ENCODE peak calls at places on chromosome 14, in ten cellular contexts. One of them, this sample, is unnamed. For H3K4me1, the result is how much of the 10 kb centered on the place peaks cover.

GRCh38 chr14:87995500-87996275 is 2.7 kb upstream of the GALC start:
- DNase-seq in endothelial cell of umbilical vein: no peak
- DNase-seq in thoracic aorta: no peak
- DNase-seq in gastrocnemius medialis: no peak
- DNase-seq in OCI-LY7: no peak
- DNase-seq in ovary: no peak
- DNase-seq in psoas muscle: no peak
- DNase-seq in H9: no peak
- DNase-seq in Peyer's patch: no peak
- DNase-seq in A549: no peak
- DNase-seq in this sample: no peak

GRCh38 chr14:68417007-68417659 is 375.7 kb downstream of the ZFP36L1 start:
- DNase-seq in endothelial cell of umbilical vein: no peak
- DNase-seq in thoracic aorta: no peak
- DNase-seq in gastrocnemius medialis: no peak
- DNase-seq in OCI-LY7: no peak
- DNase-seq in ovary: no peak
- DNase-seq in psoas muscle: no peak
- DNase-seq in H9: no peak
- DNase-seq in Peyer's patch: no peak
- DNase-seq in A549: no peak
- DNase-seq in this sample: no peak

GRCh38 chr14:23787436-23787835 is 151.3 kb downstream of the DHRS2 start:
- DNase-seq in endothelial cell of umbilical vein: no peak
- DNase-seq in thoracic aorta: no peak
- DNase-seq in gastrocnemius medialis: no peak
- DNase-seq in OCI-LY7: no peak
- DNase-seq in ovary: no peak
- DNase-seq in psoas muscle: no peak
- DNase-seq in H9: no peak
- DNase-seq in Peyer's patch: no peak
- DNase-seq in A549: no peak
- DNase-seq in this sample: no peak

GRCh38 chr14:56333361-56334279 is 215.4 kb downstream of the PELI2 start:
- DNase-seq in endothelial cell of umbilical vein: peak
- DNase-seq in thoracic aorta: no peak
- DNase-seq in gastrocnemius medialis: no peak
- DNase-seq in OCI-LY7: no peak
- DNase-seq in ovary: no peak
- DNase-seq in psoas muscle: no peak
- DNase-seq in H9: no peak
- DNase-seq in Peyer's patch: no peak
- DNase-seq in A549: peak
- DNase-seq in this sample: peak

GRCh38 chr14:95338436-95338835 is 18.7 kb upstream of the CLMN start:
- DNase-seq in endothelial cell of umbilical vein: no peak
- DNase-seq in thoracic aorta: no peak
- DNase-seq in gastrocnemius medialis: no peak
- DNase-seq in OCI-LY7: no peak
- DNase-seq in ovary: no peak
- DNase-seq in psoas muscle: no peak
- DNase-seq in H9: no peak
- DNase-seq in Peyer's patch: no peak
- DNase-seq in A549: no peak
- DNase-seq in this sample: no peak

GRCh38 chr14:67943947-67944346 is 124.4 kb downstream of the RAD51B start:
- DNase-seq in endothelial cell of umbilical vein: peak
- DNase-seq in thoracic aorta: peak
- DNase-seq in gastrocnemius medialis: peak
- DNase-seq in OCI-LY7: peak
- DNase-seq in ovary: peak
- DNase-seq in psoas muscle: no peak
- DNase-seq in H9: peak
- DNase-seq in Peyer's patch: no peak
- DNase-seq in A549: peak
- DNase-seq in this sample: peak

GRCh38 chr14:51726166-51726899 is 74.6 kb downstream of the FRMD6 start:
- DNase-seq in endothelial cell of umbilical vein: peak
- DNase-seq in thoracic aorta: no peak
- DNase-seq in gastrocnemius medialis: no peak
- DNase-seq in OCI-LY7: no peak
- DNase-seq in ovary: no peak
- DNase-seq in psoas muscle: no peak
- DNase-seq in H9: no peak
- DNase-seq in Peyer's patch: no peak
- DNase-seq in A549: no peak
- DNase-seq in this sample: no peak

GRCh38 chr14:64061706-64062105 is 208.9 kb downstream of the SYNE2 start:
- DNase-seq in endothelial cell of umbilical vein: no peak
- DNase-seq in thoracic aorta: no peak
- DNase-seq in gastrocnemius medialis: no peak
- DNase-seq in OCI-LY7: no peak
- DNase-seq in ovary: no peak
- DNase-seq in psoas muscle: no peak
- DNase-seq in H9: no peak
- DNase-seq in Peyer's patch: no peak
- DNase-seq in A549: no peak
- DNase-seq in this sample: peak

GRCh38 chr14:92637228-92637627 is 111.2 kb downstream of the LGMN start:
- DNase-seq in endothelial cell of umbilical vein: no peak
- DNase-seq in thoracic aorta: no peak
- DNase-seq in gastrocnemius medialis: no peak
- DNase-seq in OCI-LY7: no peak
- DNase-seq in ovary: no peak
- DNase-seq in psoas muscle: no peak
- DNase-seq in H9: peak
- DNase-seq in Peyer's patch: no peak
- DNase-seq in A549: no peak
- DNase-seq in this sample: no peak

GRCh38 chr14:25102788-25103187 is 52.8 kb upstream of the STXBP6 start:
- DNase-seq in endothelial cell of umbilical vein: no peak
- DNase-seq in thoracic aorta: no peak
- DNase-seq in gastrocnemius medialis: no peak
- DNase-seq in OCI-LY7: no peak
- DNase-seq in ovary: no peak
- DNase-seq in psoas muscle: no peak
- DNase-seq in H9: no peak
- DNase-seq in Peyer's patch: no peak
- DNase-seq in A549: no peak
- DNase-seq in this sample: no peak

GRCh38 chr14:81042431-81042830 is 87.0 kb downstream of the TSHR start:
- DNase-seq in endothelial cell of umbilical vein: no peak
- DNase-seq in thoracic aorta: no peak
- DNase-seq in gastrocnemius medialis: no peak
- DNase-seq in OCI-LY7: no peak
- DNase-seq in ovary: no peak
- DNase-seq in psoas muscle: no peak
- DNase-seq in H9: no peak
- DNase-seq in Peyer's patch: no peak
- DNase-seq in A549: no peak
- DNase-seq in this sample: no peak

GRCh38 chr14:35365130-35366047 is 39.2 kb downstream of the NFKBIA start:
- DNase-seq in endothelial cell of umbilical vein: peak
- DNase-seq in thoracic aorta: peak
- DNase-seq in gastrocnemius medialis: peak
- DNase-seq in OCI-LY7: no peak
- DNase-seq in ovary: peak
- DNase-seq in psoas muscle: peak
- DNase-seq in H9: no peak
- DNase-seq in Peyer's patch: peak
- DNase-seq in A549: peak
- DNase-seq in this sample: no peak

GRCh38 chr14:24080888-24081738 is 9.8 kb downstream of the CPNE6 start:
- DNase-seq in endothelial cell of umbilical vein: peak
- DNase-seq in thoracic aorta: no peak
- DNase-seq in gastrocnemius medialis: no peak
- DNase-seq in OCI-LY7: peak
- DNase-seq in ovary: peak
- DNase-seq in psoas muscle: peak
- DNase-seq in H9: peak
- DNase-seq in Peyer's patch: peak
- DNase-seq in A549: peak
- DNase-seq in this sample: no peak

GRCh38 chr14:52222901-52223300 is 44.6 kb upstream of the PTGDR start:
- DNase-seq in endothelial cell of umbilical vein: no peak
- DNase-seq in thoracic aorta: no peak
- DNase-seq in gastrocnemius medialis: no peak
- DNase-seq in OCI-LY7: no peak
- DNase-seq in ovary: no peak
- DNase-seq in psoas muscle: no peak
- DNase-seq in H9: no peak
- DNase-seq in Peyer's patch: no peak
- DNase-seq in A549: no peak
- DNase-seq in this sample: no peak

GRCh38 chr14:38074754-38075153 is 132.9 kb upstream of the SSTR1 start:
- DNase-seq in endothelial cell of umbilical vein: no peak
- DNase-seq in thoracic aorta: no peak
- DNase-seq in gastrocnemius medialis: no peak
- DNase-seq in OCI-LY7: no peak
- DNase-seq in ovary: no peak
- DNase-seq in psoas muscle: no peak
- DNase-seq in H9: no peak
- DNase-seq in Peyer's patch: no peak
- DNase-seq in A549: no peak
- DNase-seq in this sample: no peak
- H3K4me1 ChIP-seq in endothelial cell of umbilical vein: under half
- H3K4me1 ChIP-seq in thoracic aorta: under half
- H3K4me1 ChIP-seq in gastrocnemius medialis: under half
- H3K4me1 ChIP-seq in OCI-LY7: under half
- H3K4me1 ChIP-seq in ovary: under half
- H3K4me1 ChIP-seq in psoas muscle: under half
- H3K4me1 ChIP-seq in H9: under half
- H3K4me1 ChIP-seq in Peyer's patch: under half
- H3K4me1 ChIP-seq in A549: under half
- H3K4me1 ChIP-seq in this sample: under half

GRCh38 chr14:75880512-75880911 is 101.3 kb downstream of the TGFB3 start:
- DNase-seq in endothelial cell of umbilical vein: no peak
- DNase-seq in thoracic aorta: no peak
- DNase-seq in gastrocnemius medialis: no peak
- DNase-seq in OCI-LY7: no peak
- DNase-seq in ovary: no peak
- DNase-seq in psoas muscle: no peak
- DNase-seq in H9: peak
- DNase-seq in Peyer's patch: no peak
- DNase-seq in A549: no peak
- DNase-seq in this sample: no peak
- TF ChIP-seq CTCF in endothelial cell of umbilical vein: no peak
- TF ChIP-seq CTCF in thoracic aorta: no peak
- TF ChIP-seq CTCF in gastrocnemius medialis: no peak
- TF ChIP-seq CTCF in OCI-LY7: peak
- TF ChIP-seq CTCF in ovary: no peak
- TF ChIP-seq CTCF in psoas muscle: peak
- TF ChIP-seq CTCF in H9: peak
- TF ChIP-seq CTCF in Peyer's patch: no peak
- TF ChIP-seq CTCF in A549: no peak
- TF ChIP-seq CTCF in this sample: peak

GRCh38 chr14:61470261-61470953 is 149.0 kb downstream of the PRKCH start:
- DNase-seq in endothelial cell of umbilical vein: peak
- DNase-seq in thoracic aorta: no peak
- DNase-seq in gastrocnemius medialis: no peak
- DNase-seq in OCI-LY7: no peak
- DNase-seq in ovary: no peak
- DNase-seq in psoas muscle: no peak
- DNase-seq in H9: peak
- DNase-seq in Peyer's patch: no peak
- DNase-seq in A549: peak
- DNase-seq in this sample: peak

GRCh38 chr14:61472025-61472672 is 150.8 kb downstream of the PRKCH start:
- DNase-seq in endothelial cell of umbilical vein: peak
- DNase-seq in thoracic aorta: no peak
- DNase-seq in gastrocnemius medialis: no peak
- DNase-seq in OCI-LY7: peak
- DNase-seq in ovary: no peak
- DNase-seq in psoas muscle: no peak
- DNase-seq in H9: no peak
- DNase-seq in Peyer's patch: no peak
- DNase-seq in A549: peak
- DNase-seq in this sample: peak

GRCh38 chr14:61469771-61470170 is 148.4 kb downstream of the PRKCH start:
- DNase-seq in endothelial cell of umbilical vein: peak
- DNase-seq in thoracic aorta: no peak
- DNase-seq in gastrocnemius medialis: no peak
- DNase-seq in OCI-LY7: no peak
- DNase-seq in ovary: no peak
- DNase-seq in psoas muscle: no peak
- DNase-seq in H9: no peak
- DNase-seq in Peyer's patch: no peak
- DNase-seq in A549: no peak
- DNase-seq in this sample: no peak

GRCh38 chr14:61471297-61471980 is 150.1 kb downstream of the PRKCH start:
- DNase-seq in endothelial cell of umbilical vein: no peak
- DNase-seq in thoracic aorta: no peak
- DNase-seq in gastrocnemius medialis: no peak
- DNase-seq in OCI-LY7: peak
- DNase-seq in ovary: no peak
- DNase-seq in psoas muscle: no peak
- DNase-seq in H9: no peak
- DNase-seq in Peyer's patch: no peak
- DNase-seq in A549: no peak
- DNase-seq in this sample: no peak

GRCh38 chr14:61470954-61471279 is 149.5 kb downstream of the PRKCH start:
- DNase-seq in endothelial cell of umbilical vein: no peak
- DNase-seq in thoracic aorta: no peak
- DNase-seq in gastrocnemius medialis: no peak
- DNase-seq in OCI-LY7: no peak
- DNase-seq in ovary: no peak
- DNase-seq in psoas muscle: no peak
- DNase-seq in H9: no peak
- DNase-seq in Peyer's patch: no peak
- DNase-seq in A549: no peak
- DNase-seq in this sample: no peak
- H3K4me1 ChIP-seq in endothelial cell of umbilical vein: half or more
- H3K4me1 ChIP-seq in thoracic aorta: under half
- H3K4me1 ChIP-seq in gastrocnemius medialis: under half
- H3K4me1 ChIP-seq in OCI-LY7: half or more
- H3K4me1 ChIP-seq in ovary: under half
- H3K4me1 ChIP-seq in psoas muscle: under half
- H3K4me1 ChIP-seq in H9: under half
- H3K4me1 ChIP-seq in Peyer's patch: under half
- H3K4me1 ChIP-seq in A549: half or more
- H3K4me1 ChIP-seq in this sample: under half

DNA sequence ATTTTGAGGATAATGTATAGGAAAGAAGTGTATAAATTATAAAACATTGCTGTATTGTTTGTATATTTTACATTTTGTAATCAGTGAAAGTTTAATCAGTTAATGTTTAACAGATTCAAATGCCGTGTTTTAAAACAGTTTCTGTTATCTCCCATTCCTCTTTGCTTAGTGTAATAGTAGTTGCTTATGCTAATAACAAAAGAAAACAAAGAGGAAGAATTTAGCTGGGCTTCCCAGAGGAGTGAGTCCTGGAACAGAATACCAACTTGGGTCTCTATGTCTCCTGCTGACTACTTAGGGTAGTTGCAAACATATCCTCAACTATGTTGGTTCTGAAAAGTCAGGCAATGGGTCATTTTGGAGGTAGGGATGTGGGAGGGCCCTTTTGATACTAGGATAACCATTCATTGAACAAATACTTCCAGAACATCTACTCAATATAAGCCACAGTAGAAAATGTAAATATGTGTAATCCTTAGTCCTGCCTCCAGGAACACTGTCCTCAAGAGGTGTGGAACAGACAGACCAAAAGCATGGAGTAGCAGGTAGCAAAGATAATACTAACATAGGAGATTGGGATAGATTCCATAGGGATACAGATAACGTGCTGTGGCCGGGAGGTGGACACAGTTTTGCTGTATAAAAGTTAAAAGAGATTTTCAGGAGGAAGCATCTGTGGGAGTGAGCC is 36.1 kb upstream of the EVL start:
- DNase-seq in endothelial cell of umbilical vein: no peak
- DNase-seq in thoracic aorta: no peak
- DNase-seq in gastrocnemius medialis: no peak
- DNase-seq in OCI-LY7: no peak
- DNase-seq in ovary: no peak
- DNase-seq in psoas muscle: no peak
- DNase-seq in H9: no peak
- DNase-seq in Peyer's patch: no peak
- DNase-seq in A549: peak
- DNase-seq in this sample: no peak
- TF ChIP-seq CTCF in endothelial cell of umbilical vein: no peak
- TF ChIP-seq CTCF in thoracic aorta: no peak
- TF ChIP-seq CTCF in gastrocnemius medialis: no peak
- TF ChIP-seq CTCF in OCI-LY7: no peak
- TF ChIP-seq CTCF in ovary: no peak
- TF ChIP-seq CTCF in psoas muscle: no peak
- TF ChIP-seq CTCF in H9: no peak
- TF ChIP-seq CTCF in Peyer's patch: no peak
- TF ChIP-seq CTCF in A549: no peak
- TF ChIP-seq CTCF in this sample: no peak

This sample was measured in foreskin keratinocyte.